ENCODE peak calls at places on chromosomes 1 and 21, in eight cellular contexts. R is stomach, O is bronchial epithelial cell, A is aorta, E is skeletal muscle cell, B is iPS DF 6.9, M is kidney, I is brain microvascular endothelial cell. T is an unnamed sample.

GRCh38 chr1:100443739-100444571 is 91.6 kb downstream of the CDC14A start:
- DNase-seq in R (no peak), O (no peak), A (no peak), E (no peak), B (no peak), M (no peak), I (peak; percentile 66), T (no peak)

GRCh38 chr1:71046891-71047634 is 553 bp downstream of the PTGER3 start:
- DNase-seq in R (peak; percentile 37), O (no peak), A (peak; percentile 55), E (no peak), B (no peak), M (peak; percentile 77), I (no peak), T (no peak)

GRCh38 chr21:44671911-44672310 is 5.2 kb upstream of the KRTAP12-2 start:
- DNase-seq in R (no peak), O (no peak), A (no peak), E (no peak), B (no peak), M (no peak), I (no peak), T (no peak)

GRCh38 chr1:143604887-143605286 is 366.9 kb downstream of the FAM72C start:
- DNase-seq in R (no peak), O (no peak), A (no peak), E (no peak), B (no peak), M (no peak), I (no peak), T (no peak)

GRCh38 chr1:118110580-118110979 is 74.4 kb downstream of the SPAG17 start:
- DNase-seq in R (no peak), O (no peak), A (no peak), E (no peak), B (no peak), M (no peak), I (no peak), T (no peak)

GRCh38 chr1:53417003-53417402 is 42.2 kb upstream of the DMRTB1 start:
- DNase-seq in R (no peak), O (no peak), A (no peak), E (no peak), B (no peak), M (no peak), I (no peak), T (no peak)

GRCh38 chr1:219264557-219264956 is 90.9 kb downstream of the LYPLAL1 start:
- DNase-seq in R (no peak), O (no peak), A (no peak), E (no peak), B (no peak), M (no peak), I (no peak), T (no peak)

GRCh38 chr1:155085504-155086181 is 7.0 kb downstream of the EFNA3 start:
- DNase-seq in R (peak; percentile 75), O (peak; percentile 73), A (peak; percentile 81), E (no peak), B (no peak), M (peak; percentile 91), I (peak; percentile 22), T (no peak)

GRCh38 chr1:17539526-17540254 is at the start of gene ARHGEF10L:
- DNase-seq in R (no peak), O (no peak), A (no peak), E (no peak), B (no peak), M (peak; percentile 77), I (no peak), T (no peak)

GRCh38 chr1:231419738-231420298 is 2.3 kb downstream of the EGLN1 start:
- DNase-seq in R (no peak), O (no peak), A (no peak), E (no peak), B (no peak), M (no peak), I (no peak), T (no peak)

GRCh38 chr1:118945460-118945859 is 42.7 kb downstream of the TBX15 start:
- DNase-seq in R (no peak), O (no peak), A (no peak), E (no peak), B (no peak), M (no peak), I (peak; percentile 45), T (no peak)

GRCh38 chr1:67646145-67647035 is 38.6 kb upstream of the GADD45A start:
- DNase-seq in R (no peak), O (no peak), A (peak; percentile 53), E (no peak), B (no peak), M (peak; percentile 82), I (peak; percentile 7), T (no peak)

GRCh38 chr1:41622402-41622801 is 137.9 kb upstream of the EDN2 start:
- DNase-seq in R (no peak), O (no peak), A (no peak), E (no peak), B (no peak), M (no peak), I (peak; percentile 65), T (no peak)

GRCh38 chr1:30034105-30034626 is 689.2 kb downstream of the MATN1 start:
- DNase-seq in R (no peak), O (no peak), A (no peak), E (no peak), B (no peak), M (no peak), I (no peak), T (no peak)

GRCh38 chr1:200415693-200416593 is 6.1 kb upstream of the ZNF281 start:
- DNase-seq in R (peak; percentile 63), O (peak; percentile 98), A (peak; percentile 84), E (peak; percentile 91), B (no peak), M (no peak), I (peak; percentile 97), T (peak; percentile 78)

GRCh38 chr1:234114648-234115307 is 210.3 kb downstream of the SLC35F3 start:
- DNase-seq in R (no peak), O (peak; percentile 69), A (no peak), E (peak; percentile 9), B (peak; percentile 47), M (no peak), I (peak; percentile 44), T (peak; percentile 6)

GRCh38 chr1:47257224-47257623 is 25.2 kb upstream of the TAL1 start:
- DNase-seq in R (no peak), O (no peak), A (no peak), E (no peak), B (no peak), M (no peak), I (no peak), T (no peak)

GRCh38 chr1:233113009-233113712 is 162.8 kb downstream of the NTPCR start:
- DNase-seq in R (peak; percentile 41), O (peak; percentile 100), A (peak; percentile 85), E (peak; percentile 100), B (peak; percentile 70), M (peak; percentile 81), I (peak; percentile 99), T (peak; percentile 91)

DNA sequence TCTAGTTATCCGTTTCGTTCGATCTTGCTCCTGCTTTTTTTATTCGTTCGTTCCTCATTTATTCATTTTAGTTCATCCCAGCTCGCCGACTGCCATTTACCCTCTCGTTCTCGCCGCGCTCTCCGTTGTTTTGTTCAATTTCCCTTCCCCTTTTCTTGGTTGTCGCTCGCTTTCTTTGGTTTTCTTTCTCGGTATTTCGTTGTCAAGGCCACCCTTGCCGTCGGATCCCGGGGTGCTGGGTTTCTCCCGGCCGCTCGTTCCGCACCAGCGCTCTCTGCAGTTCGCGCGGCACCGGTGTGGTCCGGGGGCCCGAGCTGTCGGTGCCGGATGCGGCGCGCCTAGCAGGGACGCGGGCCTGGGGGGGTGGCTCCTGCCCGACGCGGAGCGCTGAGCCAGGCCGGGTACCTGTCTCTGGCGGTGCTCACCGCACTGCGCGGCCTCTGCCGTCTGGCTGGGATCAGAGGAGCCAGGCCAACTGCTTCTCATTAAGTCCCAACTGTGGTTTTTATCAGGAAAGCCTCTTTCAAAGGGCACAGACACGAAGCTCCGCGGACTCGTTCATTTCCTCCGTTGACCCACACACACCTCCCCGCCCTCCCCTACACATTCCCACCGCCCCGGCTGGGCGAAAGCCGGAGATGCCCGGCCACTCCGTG is 1.7 kb downstream of the ALX3 start:
- DNase-seq in R (no peak), O (no peak), A (no peak), E (no peak), B (no peak), M (no peak), I (no peak), T (no peak)
- H3K4me3 ChIP-seq in R (no peak overlapping the region), O (no peak overlapping the region), A (no peak overlapping the region), E (no peak overlapping the region), B (peak overlapping the region; percentile 1), M (no peak overlapping the region), I (no peak overlapping the region), T (no peak overlapping the region)

GRCh38 chr1:115336741-115337140 is 1.3 kb downstream of the NGF start:
- DNase-seq in R (no peak), O (no peak), A (no peak), E (no peak), B (no peak), M (no peak), I (no peak), T (no peak)
- H3K4me3 ChIP-seq in R (no peak overlapping the region), O (no peak overlapping the region), A (no peak overlapping the region), E (no peak overlapping the region), B (no peak overlapping the region), M (no peak overlapping the region), I (no peak overlapping the region), T (peak overlapping the region; percentile 74)

GRCh38 chr1:213125686-213126085 is 74.6 kb downstream of the RPS6KC1 start:
- DNase-seq in R (no peak), O (no peak), A (no peak), E (no peak), B (no peak), M (no peak), I (no peak), T (no peak)

GRCh38 chr1:213123087-213123486 is 72.0 kb downstream of the RPS6KC1 start:
- DNase-seq in R (no peak), O (no peak), A (no peak), E (no peak), B (no peak), M (no peak), I (no peak), T (no peak)

GRCh38 chr1:213124590-213124989 is 73.5 kb downstream of the RPS6KC1 start:
- DNase-seq in R (no peak), O (no peak), A (no peak), E (no peak), B (no peak), M (no peak), I (no peak), T (no peak)

GRCh38 chr1:213123532-213123931 is 72.5 kb downstream of the RPS6KC1 start:
- DNase-seq in R (no peak), O (peak; percentile 83), A (no peak), E (no peak), B (no peak), M (no peak), I (peak; percentile 54), T (peak; percentile 25)

GRCh38 chr1:213127074-213127473 is 76.0 kb downstream of the RPS6KC1 start:
- DNase-seq in R (no peak), O (peak; percentile 59), A (no peak), E (no peak), B (no peak), M (no peak), I (peak; percentile 13), T (no peak)
- H3K4me3 ChIP-seq in R (no peak overlapping the region), O (no peak overlapping the region), A (no peak overlapping the region), E (no peak overlapping the region), B (no peak overlapping the region), M (no peak overlapping the region), I (no peak overlapping the region), T (no peak overlapping the region)

DNA sequence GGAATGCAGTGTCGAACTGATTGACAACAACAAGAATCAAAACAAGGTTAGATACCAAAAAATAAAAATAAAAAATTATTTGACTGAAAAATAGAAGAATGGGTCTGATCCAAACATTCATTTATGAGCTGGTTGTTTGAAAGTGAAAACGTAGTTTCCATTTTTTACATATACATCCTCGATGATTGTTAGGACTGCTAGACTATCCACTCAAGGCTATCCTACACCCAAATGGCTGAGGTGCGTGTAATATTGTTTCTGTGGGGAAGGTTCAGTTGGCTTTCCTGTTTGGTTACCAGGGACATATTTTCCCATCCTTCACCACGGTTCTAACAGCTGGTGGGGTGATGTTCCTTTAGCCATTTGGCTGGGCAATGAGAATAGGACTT is 66.2 kb downstream of the MAP3K7CL start:
- DNase-seq in R (no peak), O (no peak), A (no peak), E (no peak), B (no peak), M (no peak), I (no peak), T (no peak)
- H3K4me3 ChIP-seq in R (no peak overlapping the region), O (no peak overlapping the region), A (no peak overlapping the region), E (no peak overlapping the region), B (no peak overlapping the region), M (peak overlapping the region; percentile 53), I (no peak overlapping the region), T (no peak overlapping the region)

T was measured in retinal pigment epithelial cell.